ENCODE peak calls at places on chromosomes 7 and 10, in seven cellular contexts. N is cardiac muscle cell, L is IMR-90, U is endodermal cell, K is tibial nerve, W is right lobe of liver, Z is Panc1. T is an unnamed sample.

GRCh38 chr10:71319800-71320392 is 837 bp downstream of the SLC29A3 start:
- DNase-seq in N (no peak), L (no peak), U (no peak), K (no peak), W (no peak), Z (no peak), T (no peak)

GRCh38 chr10:112115781-112116385 is 67.7 kb downstream of the GPAM start:
- DNase-seq in N (peak; percentile 25), L (peak; percentile 18), U (peak; percentile 89), K (no peak), W (no peak), Z (peak; percentile 35), T (peak; percentile 65)

GRCh38 chr10:121935702-121936101 is 7.9 kb upstream of the ATE1 start:
- DNase-seq in N (peak; percentile 32), L (no peak), U (no peak), K (no peak), W (peak; percentile 83), Z (no peak), T (peak; percentile 74)

GRCh38 chr7:29977926-29978652 is 11.5 kb downstream of the SCRN1 start:
- DNase-seq in N (no peak), L (no peak), U (peak; percentile 89), K (no peak), W (no peak), Z (no peak), T (no peak)

GRCh38 chr7:1316086-1316485 is 83.4 kb downstream of the UNCX start:
- DNase-seq in N (no peak), L (no peak), U (no peak), K (no peak), W (no peak), Z (no peak), T (no peak)

GRCh38 chr10:15150563-15150962 is 17.9 kb downstream of the NMT2 start:
- DNase-seq in N (no peak), L (no peak), U (no peak), K (no peak), W (no peak), Z (no peak), T (no peak)

GRCh38 chr7:7719235-7719634 is 828 bp upstream of the RPA3 start:
- DNase-seq in N (peak; percentile 87), L (peak; percentile 99), U (no peak), K (peak; percentile 36), W (no peak), Z (peak; percentile 69), T (no peak)

GRCh38 chr10:131158695-131159094 is 152.8 kb downstream of the TCERG1L start:
- DNase-seq in N (no peak), L (no peak), U (no peak), K (no peak), W (no peak), Z (no peak), T (no peak)

GRCh38 chr7:102860351-102860811 is 52.4 kb upstream of the LRRC17 start:
- DNase-seq in N (peak; percentile 95), L (peak; percentile 98), U (no peak), K (no peak), W (no peak), Z (no peak), T (no peak)

GRCh38 chr7:107691713-107692112 is 31.1 kb downstream of the SLC26A4 start:
- DNase-seq in N (peak; percentile 61), L (peak; percentile 34), U (no peak), K (no peak), W (no peak), Z (no peak), T (no peak)

GRCh38 chr7:92833024-92833765 is 3.2 kb downstream of the CDK6 start:
- DNase-seq in N (peak; percentile 86), L (peak; percentile 74), U (peak; percentile 96), K (peak; percentile 81), W (peak; percentile 94), Z (peak; percentile 82), T (peak; percentile 96)

GRCh38 chr10:77932016-77932715 is 5.6 kb upstream of the DLG5 start:
- DNase-seq in N (no peak), L (no peak), U (no peak), K (no peak), W (no peak), Z (no peak), T (no peak)

GRCh38 chr10:121864168-121864567 is 63.7 kb downstream of the ATE1 start:
- DNase-seq in N (no peak), L (no peak), U (no peak), K (no peak), W (no peak), Z (no peak), T (no peak)

GRCh38 chr7:98213874-98214810 is 2.9 kb downstream of the BHLHA15 start:
- DNase-seq in N (no peak), L (no peak), U (peak; percentile 49), K (no peak), W (peak; percentile 52), Z (no peak), T (peak; percentile 44)

GRCh38 chr7:42283553-42283952 is 46.5 kb upstream of the GLI3 start:
- DNase-seq in N (peak; percentile 26), L (no peak), U (no peak), K (no peak), W (no peak), Z (no peak), T (no peak)

GRCh38 chr7:98368721-98369120 is 32.2 kb downstream of the BAIAP2L1 start:
- DNase-seq in N (no peak), L (peak; percentile 34), U (no peak), K (no peak), W (no peak), Z (no peak), T (no peak)

GRCh38 chr7:128135275-128136214 is 104.3 kb upstream of the LRRC4 start:
- DNase-seq in N (peak; percentile 57), L (peak; percentile 37), U (peak; percentile 88), K (peak; percentile 14), W (no peak), Z (no peak), T (peak; percentile 46)

GRCh38 chr7:117588352-117588794 is 108.5 kb downstream of the CFTR start:
- DNase-seq in N (peak; percentile 59), L (peak; percentile 89), U (no peak), K (no peak), W (no peak), Z (no peak), T (no peak)

GRCh38 chr10:25501912-25502311 is 327.1 kb downstream of the GPR158 start:
- DNase-seq in N (peak; percentile 34), L (no peak), U (no peak), K (no peak), W (no peak), Z (no peak), T (no peak)

GRCh38 chr7:5218564-5219360 is 28.7 kb downstream of the WIPI2 start:
- DNase-seq in N (no peak), L (no peak), U (no peak), K (no peak), W (peak; percentile 75), Z (no peak), T (peak; percentile 72)

GRCh38 chr7:155228459-155228845 is 69.2 kb upstream of the INSIG1 start:
- DNase-seq in N (no peak), L (peak; percentile 45), U (no peak), K (no peak), W (peak; percentile 44), Z (no peak), T (no peak)

GRCh38 chr7:106068986-106069385 is 43.1 kb downstream of the SYPL1 start:
- DNase-seq in N (peak; percentile 7), L (no peak), U (no peak), K (no peak), W (no peak), Z (no peak), T (no peak)

GRCh38 chr7:140435252-140435895 is 31.5 kb downstream of the RAB19 start:
- DNase-seq in N (peak; percentile 38), L (no peak), U (peak; percentile 65), K (no peak), W (no peak), Z (no peak), T (no peak)

GRCh38 chr10:14573666-14574261 is 200.9 kb downstream of the FAM107B start:
- DNase-seq in N (peak; percentile 38), L (peak; percentile 82), U (no peak), K (no peak), W (no peak), Z (peak; percentile 86), T (no peak)

DNA sequence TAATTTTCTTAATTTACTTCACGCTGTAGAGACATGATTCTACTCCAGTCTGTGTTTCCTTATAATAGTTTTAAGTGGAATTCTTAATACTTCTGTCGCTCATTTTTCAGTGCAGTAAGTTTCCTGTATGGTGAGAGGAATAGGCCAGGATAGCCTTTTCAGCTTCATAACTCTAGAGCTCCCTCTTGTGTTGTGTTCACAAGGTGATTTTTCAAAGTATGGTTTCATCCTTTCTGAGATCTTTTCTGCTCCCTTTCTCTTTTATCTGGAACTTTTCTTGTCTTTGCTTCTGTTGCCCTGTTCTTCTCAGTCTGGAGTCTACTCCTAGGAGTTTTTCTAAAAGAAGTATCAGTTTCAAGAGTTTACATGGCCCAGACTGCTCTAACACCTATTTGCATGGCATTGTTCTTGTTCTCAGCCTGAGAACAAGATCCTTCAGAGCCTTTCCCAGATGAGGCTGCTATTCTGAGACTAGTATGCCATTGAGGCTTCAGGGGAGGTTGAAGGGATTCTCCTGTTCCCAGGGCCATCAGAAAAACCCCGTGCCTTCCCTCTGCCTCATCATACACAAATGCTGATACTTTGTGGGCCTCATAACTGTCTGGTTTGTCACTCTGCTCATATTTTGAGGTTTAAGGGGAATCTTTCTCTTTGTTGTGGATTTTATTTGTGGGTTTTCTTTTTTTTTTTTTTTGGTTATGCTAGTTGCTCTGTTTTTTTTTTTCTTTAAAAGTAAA is 21.8 kb downstream of the NET1 start:
- DNase-seq in N (peak; percentile 81), L (peak; percentile 81), U (no peak), K (no peak), W (no peak), Z (no peak), T (no peak)
- H3K27ac ChIP-seq in N (peak overlapping the region; percentile 84), L (peak overlapping the region; percentile 74), U (no peak overlapping the region), K (no peak overlapping the region), W (no peak overlapping the region), Z (no peak overlapping the region), T (no peak overlapping the region)

GRCh38 chr10:62027841-62028501 is 126.5 kb downstream of the ARID5B start:
- DNase-seq in N (peak; percentile 35), L (peak; percentile 57), U (no peak), K (no peak), W (no peak), Z (no peak), T (no peak)
- H3K27ac ChIP-seq in N (no peak overlapping the region), L (peak overlapping the region; percentile 87), U (no peak overlapping the region), K (no peak overlapping the region), W (no peak overlapping the region), Z (peak overlapping the region; percentile 32), T (no peak overlapping the region)

DNA sequence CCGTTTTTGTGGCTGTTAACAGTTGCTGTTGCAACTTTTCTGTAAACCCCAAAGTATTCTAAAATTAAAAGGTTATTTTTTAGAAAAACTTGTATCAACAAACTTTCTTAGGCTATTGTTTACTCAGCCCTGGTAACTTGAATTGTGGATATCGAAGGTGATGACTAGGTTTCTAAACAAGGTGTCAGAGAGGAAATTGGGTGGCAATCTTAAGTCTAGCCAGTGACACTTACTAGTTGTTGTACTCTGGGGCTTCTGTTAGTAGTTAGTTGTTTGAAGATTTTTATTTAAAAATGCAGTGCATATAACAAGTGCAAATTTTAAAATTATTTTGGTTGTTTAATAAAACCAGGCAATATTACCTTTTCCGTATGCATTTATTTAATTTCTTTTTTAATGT is 1.3 kb downstream of the KIF11 start:
- DNase-seq in N (no peak), L (no peak), U (no peak), K (no peak), W (no peak), Z (no peak), T (no peak)
- H3K27ac ChIP-seq in N (no peak overlapping the region), L (no peak overlapping the region), U (no peak overlapping the region), K (no peak overlapping the region), W (no peak overlapping the region), Z (peak overlapping the region; percentile 87), T (no peak overlapping the region)

GRCh38 chr7:132063800-132064199 is 507.4 kb upstream of the PODXL start:
- DNase-seq in N (no peak), L (no peak), U (no peak), K (no peak), W (no peak), Z (no peak), T (no peak)
- H3K27ac ChIP-seq in N (no peak overlapping the region), L (no peak overlapping the region), U (no peak overlapping the region), K (no peak overlapping the region), W (no peak overlapping the region), Z (no peak overlapping the region), T (no peak overlapping the region)